ENCODE peak calls at places on chromosomes 11 and 22, in six cellular contexts. V is AG04449, F is T1000, Y is endodermal cell, D is psoas muscle, Q is astrocyte of the spinal cord. B is an unnamed sample.

GRCh38 chr11:126410649-126411048 is 55.2 kb downstream of the ST3GAL4 start:
- DNase-seq in V (no peak), F (no peak), Y (no peak), D (peak; percentile 54), Q (no peak), B (no peak)

GRCh38 chr11:107606122-107606521 is 15.2 kb downstream of the ELMOD1 start:
- DNase-seq in V (no peak), F (no peak), Y (peak; percentile 70), D (no peak), Q (no peak), B (no peak)

GRCh38 chr11:59550842-59551650 is 39.7 kb downstream of the OR4D9 start:
- DNase-seq in V (peak; percentile 57), F (peak; percentile 84), Y (peak; percentile 93), D (peak; percentile 75), Q (peak; percentile 94), B (peak; percentile 68)

GRCh38 chr11:65478411-65479183 is 20.2 kb upstream of the MALAT1 start:
- DNase-seq in V (no peak), F (no peak), Y (peak; percentile 76), D (peak; percentile 76), Q (peak; percentile 61), B (no peak)

GRCh38 chr11:30172158-30172557 is 58.7 kb upstream of the FSHB start:
- DNase-seq in V (no peak), F (no peak), Y (no peak), D (no peak), Q (no peak), B (no peak)

GRCh38 chr11:108733479-108734116 is 68.7 kb downstream of the DDX10 start:
- DNase-seq in V (no peak), F (no peak), Y (no peak), D (no peak), Q (peak; percentile 76), B (peak; percentile 33)

GRCh38 chr11:128949791-128950454 is 7.3 kb upstream of the TP53AIP1 start:
- DNase-seq in V (no peak), F (no peak), Y (no peak), D (no peak), Q (no peak), B (no peak)

GRCh38 chr22:49112661-49113626 is 714.7 kb downstream of the BRD1 start:
- DNase-seq in V (no peak), F (no peak), Y (peak; percentile 33), D (no peak), Q (no peak), B (no peak)

GRCh38 chr22:27726726-27727449 is 74.7 kb downstream of the MN1 start:
- DNase-seq in V (no peak), F (no peak), Y (peak; percentile 73), D (peak; percentile 62), Q (peak; percentile 68), B (peak; percentile 90)

GRCh38 chr11:24155792-24156191 is 341.1 kb upstream of the LUZP2 start:
- DNase-seq in V (no peak), F (no peak), Y (peak; percentile 81), D (no peak), Q (no peak), B (no peak)

GRCh38 chr11:122733301-122733686 is 77.8 kb downstream of the UBASH3B start:
- DNase-seq in V (no peak), F (no peak), Y (no peak), D (peak; percentile 22), Q (peak; percentile 83), B (no peak)

GRCh38 chr11:1566381-1567051 is 5.6 kb downstream of the DUSP8 start:
- DNase-seq in V (no peak), F (no peak), Y (no peak), D (no peak), Q (no peak), B (no peak)

GRCh38 chr11:65452806-65453490 is 30.4 kb downstream of the NEAT1 start:
- DNase-seq in V (no peak), F (no peak), Y (no peak), D (peak; percentile 37), Q (peak; percentile 69), B (peak; percentile 78)

GRCh38 chr11:45285931-45286632 is at the start of gene SYT13:
- DNase-seq in V (no peak), F (no peak), Y (peak; percentile 94), D (no peak), Q (no peak), B (no peak)

GRCh38 chr11:35235944-35236666 is 97.1 kb downstream of the CD44 start:
- DNase-seq in V (no peak), F (peak; percentile 42), Y (no peak), D (no peak), Q (peak; percentile 79), B (no peak)

GRCh38 chr22:43971112-43971511 is 15.9 kb downstream of the SAMM50 start:
- DNase-seq in V (no peak), F (no peak), Y (no peak), D (no peak), Q (no peak), B (no peak)

GRCh38 chr22:48628891-48629559 is 1198.6 kb downstream of the BRD1 start:
- DNase-seq in V (no peak), F (no peak), Y (peak; percentile 86), D (no peak), Q (no peak), B (no peak)